ENCODE peak calls at places on chromosomes 7 and 10, in four cellular contexts. F is GM06990; M is NCI-H460; Z is CD8-positive, alpha-beta T cell. L is an unnamed sample.

GRCh38 chr7:102042016-102042656 is 224.7 kb downstream of the CUX1 start:
- DNase-seq in F (no peak), Z (no peak), M (no peak), L (no peak)

GRCh38 chr7:131431289-131431688 is 103.6 kb downstream of the MKLN1 start:
- DNase-seq in F (no peak), Z (no peak), M (no peak), L (peak; percentile 44)

GRCh38 chr10:114684822-114685209 is 26.7 kb upstream of the ABLIM1 start:
- DNase-seq in Z (no peak), F (no peak), M (no peak), L (peak; percentile 67)

GRCh38 chr10:28853195-28853594 is 175.9 kb downstream of the BAMBI start:
- DNase-seq in F (no peak), M (no peak), Z (no peak), L (no peak)

GRCh38 chr7:30855936-30856335 is 55.7 kb upstream of the AQP1 start:
- DNase-seq in Z (no peak), F (no peak), M (no peak), L (no peak)

GRCh38 chr7:22718200-22718711 is 8.7 kb upstream of the IL6 start:
- DNase-seq in Z (no peak), M (peak; percentile 99), F (no peak), L (no peak)

GRCh38 chr10:84375881-84376280 is 47.5 kb downstream of the CCSER2 start:
- DNase-seq in F (no peak), Z (no peak), M (no peak), L (no peak)

GRCh38 chr7:45984386-45985295 is 63.6 kb upstream of the IGFBP3 start:
- DNase-seq in M (no peak), F (no peak), Z (no peak), L (no peak)

GRCh38 chr7:135938563-135938962 is 38.6 kb downstream of the MTPN start:
- DNase-seq in Z (no peak), M (no peak), F (no peak), L (no peak)

GRCh38 chr10:119410361-119411116 is 132.0 kb downstream of the RGS10 start:
- DNase-seq in Z (no peak), M (no peak), F (no peak), L (no peak)

GRCh38 chr10:121243899-121244241 is 354.4 kb downstream of the FGFR2 start:
- DNase-seq in Z (no peak), F (no peak), M (no peak), L (no peak)

GRCh38 chr7:67738145-67738544 is 741.5 kb downstream of the TYW1 start:
- DNase-seq in Z (no peak), F (no peak), M (no peak), L (no peak)

GRCh38 chr7:45173596-45174327 is 16.2 kb downstream of the RAMP3 start:
- DNase-seq in M (no peak), F (no peak), Z (no peak), L (peak; percentile 6)

GRCh38 chr7:76428868-76429805 is 4.4 kb downstream of the ZP3 start:
- DNase-seq in F (no peak), Z (no peak), M (no peak), L (peak; percentile 13)

GRCh38 chr7:26782501-26782900 is 81.9 kb downstream of the SKAP2 start:
- DNase-seq in F (no peak), Z (no peak), M (no peak), L (no peak)

GRCh38 chr7:118621810-118622209 is 397.3 kb downstream of the ANKRD7 start:
- DNase-seq in M (no peak), F (no peak), Z (no peak), L (no peak)

GRCh38 chr10:34889004-34889869 is 74.1 kb upstream of the PARD3 start:
- DNase-seq in Z (no peak), M (no peak), F (no peak), L (no peak)

GRCh38 chr7:103423467-103424179 is 22.4 kb downstream of the SLC26A5 start:
- DNase-seq in Z (no peak), M (no peak), F (no peak), L (no peak)

GRCh38 chr10:50325449-50326188 is 74.3 kb upstream of the ASAH2 start:
- DNase-seq in F (peak; percentile 19), Z (no peak), M (no peak), L (peak; percentile 22)

GRCh38 chr7:12553421-12553820 is 17.1 kb upstream of the SCIN start:
- DNase-seq in M (no peak), F (no peak), Z (no peak), L (no peak)

GRCh38 chr10:121594623-121595320 is 3.5 kb downstream of the FGFR2 start:
- DNase-seq in Z (no peak), F (no peak), M (no peak), L (no peak)

GRCh38 chr7:27611043-27611442 is 51.6 kb downstream of the HIBADH start:
- DNase-seq in M (no peak), Z (no peak), F (no peak), L (no peak)

GRCh38 chr10:65620404-65621048 is 1305.3 kb upstream of the LRRTM3 start:
- DNase-seq in Z (no peak), F (no peak), M (no peak), L (no peak)

GRCh38 chr7:82677493-82677892 is 233.9 kb upstream of the CACNA2D1 start:
- DNase-seq in Z (peak; percentile 70), M (no peak), F (no peak), L (no peak)

GRCh38 chr7:46003896-46004875 is 83.1 kb upstream of the IGFBP3 start:
- DNase-seq in Z (no peak), F (no peak), M (no peak), L (no peak)

L was measured in body of pancreas.